ENCODE peak calls at places on chromosomes 7 and 10, in eight cellular contexts. W is fibroblast of mammary gland, V is GM13976, U is adrenal gland, R is glutamatergic neuron, D is HFF-Myc, N is IMR-90, K is hepatocyte. B is an unnamed sample.

GRCh38 chr10:24952146-24952700 is at the start of gene PRTFDC1:
- DNase-seq in R (peak; percentile 74), W (no peak), N (no peak), U (peak; percentile 55), K (peak; percentile 71), V (peak; percentile 74), D (no peak), B (peak; percentile 10)

GRCh38 chr7:2116086-2116810 is 116.5 kb downstream of the MAD1L1 start:
- DNase-seq in W (peak; percentile 82), U (no peak), R (no peak), V (no peak), N (peak; percentile 74), D (no peak), K (no peak), B (peak; percentile 22)

GRCh38 chr7:76318488-76319353 is 16.2 kb downstream of the HSPB1 start:
- DNase-seq in K (peak; percentile 85), R (peak; percentile 77), U (peak; percentile 95), V (peak; percentile 84), W (peak; percentile 92), N (peak; percentile 89), D (no peak), B (peak; percentile 48)

GRCh38 chr7:152537639-152538038 is 101.8 kb upstream of the KMT2C start:
- DNase-seq in N (no peak), U (no peak), K (no peak), D (no peak), W (no peak), V (no peak), R (no peak), B (no peak)

GRCh38 chr10:37146443-37146842 is 21.0 kb downstream of the ANKRD30A start:
- DNase-seq in N (no peak), U (no peak), K (no peak), D (no peak), V (no peak), R (no peak), W (no peak), B (no peak)

GRCh38 chr10:116307450-116307849 is 16.8 kb upstream of the CCDC172 start:
- DNase-seq in V (no peak), R (no peak), K (no peak), W (no peak), D (no peak), N (no peak), U (no peak), B (no peak)

GRCh38 chr10:75910032-75910431 is 478.6 kb downstream of the LRMDA start:
- DNase-seq in R (no peak), N (peak; percentile 24), K (peak; percentile 34), V (no peak), U (no peak), W (peak; percentile 70), D (no peak), B (no peak)

GRCh38 chr7:152706465-152706864 is 30.5 kb upstream of the XRCC2 start:
- DNase-seq in N (no peak), D (no peak), K (no peak), V (peak; percentile 40), W (no peak), U (no peak), R (no peak), B (no peak)

DNA sequence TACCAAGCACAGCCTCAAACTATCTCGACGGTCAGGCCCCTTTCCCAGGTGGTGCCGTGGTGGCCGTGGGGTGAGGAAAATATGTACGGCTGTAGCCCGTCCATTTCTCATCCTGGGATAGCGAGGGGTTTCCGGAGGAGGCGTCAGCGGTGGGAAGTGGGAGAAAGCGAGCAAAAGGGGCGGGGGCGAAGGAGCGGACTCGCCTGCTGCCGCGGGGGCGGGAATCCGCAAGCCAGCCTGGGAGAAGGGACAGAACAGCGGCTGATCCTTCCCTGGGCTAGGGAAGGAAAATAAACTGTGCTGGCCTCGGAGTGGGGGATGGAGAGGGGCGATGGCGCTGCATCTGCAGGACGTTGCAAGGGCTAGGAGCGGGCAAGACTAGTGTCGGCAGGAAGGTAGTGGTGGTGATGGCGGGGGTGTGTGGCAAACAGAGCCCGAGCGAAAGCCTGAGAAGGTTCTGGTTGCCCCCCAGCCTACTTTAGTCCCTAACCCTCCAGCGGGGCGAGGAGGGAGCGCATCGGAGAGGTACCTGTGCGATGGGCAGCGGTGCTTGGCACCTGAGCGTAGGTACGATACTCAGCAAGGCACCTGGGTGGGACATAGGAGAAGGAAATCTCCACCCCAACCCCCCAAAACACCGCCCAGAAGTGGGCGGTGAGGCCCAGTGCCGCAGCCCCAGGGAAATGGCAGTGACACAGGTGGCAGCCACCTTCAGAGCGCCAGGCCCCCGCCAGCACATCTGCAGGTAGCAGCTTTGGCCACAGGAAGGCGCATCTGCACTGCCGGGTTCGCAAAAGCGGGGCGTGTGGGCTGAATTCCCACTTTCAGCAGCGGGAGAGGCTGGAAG is 49.9 kb upstream of the STEAP1B start:
- DNase-seq in R (peak; percentile 78), V (peak; percentile 61), K (peak; percentile 75), W (no peak), D (no peak), U (peak; percentile 52), N (peak; percentile 7), B (no peak)
- TF ChIP-seq CTCF in R (peak; percentile 69), V (peak; percentile 72), K (peak; percentile 51), W (peak; percentile 42), D (peak; percentile 57), U (peak; percentile 34), N (peak; percentile 42), B (no peak)

GRCh38 chr7:135706858-135707569 is 21.0 kb downstream of the SLC13A4 start:
- DNase-seq in N (peak; percentile 64), V (no peak), U (no peak), R (no peak), D (no peak), K (no peak), W (peak; percentile 24), B (no peak)

GRCh38 chr7:135706038-135706742 is 21.8 kb downstream of the SLC13A4 start:
- DNase-seq in D (no peak), K (no peak), R (no peak), V (no peak), U (no peak), N (no peak), W (no peak), B (no peak)

GRCh38 chr7:135709508-135709907 is 18.5 kb downstream of the SLC13A4 start:
- DNase-seq in W (no peak), D (no peak), N (no peak), K (no peak), R (no peak), U (no peak), V (no peak), B (no peak)

GRCh38 chr7:135707570-135707966 is 20.4 kb downstream of the SLC13A4 start:
- DNase-seq in R (no peak), D (no peak), N (no peak), V (no peak), W (no peak), U (no peak), K (no peak), B (no peak)

DNA sequence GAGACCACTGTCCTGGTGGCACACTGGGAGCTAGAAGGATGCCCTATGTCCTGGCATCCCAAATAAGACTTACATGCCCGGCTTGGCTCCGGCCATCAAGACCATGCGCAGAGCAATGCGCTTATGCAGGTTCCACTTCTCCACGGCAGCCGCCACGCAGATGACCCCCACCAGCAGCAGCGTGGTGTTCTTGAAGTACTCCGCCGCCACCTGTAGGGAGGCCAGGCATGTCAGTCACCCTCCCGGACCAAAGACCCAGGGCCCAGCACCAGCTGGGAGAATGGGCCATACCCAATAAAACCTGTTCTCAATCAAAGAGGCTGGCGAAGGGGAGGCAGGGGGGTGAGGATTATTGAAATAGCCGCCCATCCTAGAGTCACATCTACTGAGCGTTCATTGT is 19.9 kb downstream of the SLC13A4 start:
- DNase-seq in D (no peak), W (no peak), N (no peak), U (no peak), K (no peak), V (no peak), R (no peak), B (no peak)
- TF ChIP-seq CTCF in D (no peak), W (no peak), N (no peak), U (no peak), K (no peak), V (no peak), R (no peak), B (no peak)

GRCh38 chr10:106278385-106278784 is 886.1 kb downstream of the SORCS1 start:
- DNase-seq in N (no peak), V (no peak), W (no peak), R (no peak), U (no peak), K (peak; percentile 11), D (no peak), B (no peak)
- TF ChIP-seq CTCF in N (no peak), V (no peak), W (no peak), R (no peak), U (no peak), K (peak; percentile 27), D (no peak), B (no peak)

GRCh38 chr10:28937959-28938358 is 260.6 kb downstream of the BAMBI start:
- DNase-seq in N (no peak), K (no peak), W (no peak), R (no peak), V (no peak), U (no peak), D (no peak), B (no peak)

GRCh38 chr10:28940158-28940888 is 263.0 kb downstream of the BAMBI start:
- DNase-seq in U (no peak), D (no peak), K (no peak), N (no peak), W (no peak), V (no peak), R (no peak), B (no peak)

GRCh38 chr10:28938745-28939144 is 261.4 kb downstream of the BAMBI start:
- DNase-seq in U (no peak), K (no peak), R (no peak), D (no peak), V (no peak), W (no peak), N (peak; percentile 71), B (peak; percentile 14)

GRCh38 chr10:28942012-28942411 is 264.7 kb downstream of the BAMBI start:
- DNase-seq in V (no peak), U (no peak), N (no peak), W (no peak), K (no peak), D (no peak), R (no peak), B (no peak)

DNA sequence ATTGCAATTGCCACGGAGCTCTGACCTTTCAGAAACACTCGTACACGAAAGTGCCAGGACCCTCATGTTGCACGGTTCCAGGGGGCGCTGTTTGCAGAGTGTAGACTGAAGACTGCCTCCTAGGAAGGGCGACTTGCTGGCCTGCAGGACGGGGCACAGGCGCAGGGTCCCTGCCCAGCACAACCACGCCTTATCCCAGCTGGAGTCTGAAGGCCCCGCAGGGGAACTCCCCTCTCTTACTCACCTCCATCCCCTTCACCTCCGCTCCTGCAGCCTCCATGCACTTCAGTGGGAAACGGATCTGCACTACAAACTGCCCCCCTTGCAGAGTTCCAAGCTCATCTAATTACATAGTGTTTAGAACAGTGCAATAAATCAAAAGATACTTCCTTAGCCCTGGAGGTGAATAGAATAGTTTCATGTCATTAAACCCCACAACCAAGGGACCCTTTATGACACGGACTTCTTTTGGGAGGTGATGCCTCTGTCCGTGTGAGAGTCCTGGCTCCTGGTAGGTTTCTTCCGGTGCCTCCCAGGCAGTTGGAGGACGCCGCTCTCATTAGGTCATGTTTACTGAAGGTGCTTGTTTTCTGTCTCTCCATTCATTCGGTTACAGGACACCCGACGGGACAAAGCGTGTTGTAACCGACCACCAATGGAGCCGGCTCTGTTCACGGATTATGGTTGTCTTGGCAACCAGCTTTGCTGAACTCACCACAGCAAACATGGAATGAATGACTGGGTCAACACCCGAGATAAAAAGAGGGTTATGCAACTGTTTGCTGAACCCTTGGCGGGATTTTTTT is 262.2 kb downstream of the BAMBI start:
- DNase-seq in W (peak; percentile 19), V (no peak), R (peak; percentile 79), U (peak; percentile 53), N (peak; percentile 66), D (no peak), K (peak; percentile 93), B (peak; percentile 40)
- TF ChIP-seq CTCF in W (no peak), V (no peak), R (peak; percentile 41), U (no peak), N (no peak), D (peak; percentile 14), K (peak; percentile 62), B (no peak)

B was measured in prostate gland.